ENCODE peak calls at places on chromosomes 3 and 15, in ten cellular contexts. Q is astrocyte; N is foreskin fibroblast; R is GM23338; X is CD4-positive, alpha-beta memory T cell; C is IMR-90; D is uterus; U is cardiac muscle cell; T is fibroblast of mammary gland; O is PC-3. S is an unnamed sample.

GRCh38 chr3:152717252-152717651 is 117.7 kb upstream of the P2RY1 start:
- DNase-seq in Q (no peak), N (no peak), R (no peak), X (no peak), C (no peak), D (no peak), U (no peak), T (no peak), O (no peak), S (peak; percentile 10)

GRCh38 chr3:4850211-4850927 is 128.9 kb upstream of the BHLHE40 start:
- DNase-seq in Q (peak; percentile 80), N (no peak), R (no peak), X (no peak), C (no peak), D (no peak), U (no peak), T (no peak), O (no peak), S (no peak)

GRCh38 chr3:128203171-128203570 is 49.9 kb downstream of the EEFSEC start:
- DNase-seq in Q (no peak), N (no peak), R (no peak), X (no peak), C (no peak), D (no peak), U (no peak), T (no peak), O (no peak), S (no peak)

GRCh38 chr3:102841866-102842265 is 407.1 kb downstream of the ZPLD1 start:
- DNase-seq in Q (no peak), N (no peak), R (no peak), X (no peak), C (no peak), D (no peak), U (no peak), T (no peak), O (no peak), S (no peak)

GRCh38 chr3:38317186-38317759 is 29.3 kb upstream of the XYLB start:
- DNase-seq in Q (no peak), N (peak; percentile 25), R (no peak), X (no peak), C (no peak), D (no peak), U (no peak), T (peak; percentile 30), O (peak; percentile 14), S (peak; percentile 15)

GRCh38 chr3:158247288-158247687 is 137.4 kb downstream of the RSRC1 start:
- DNase-seq in Q (no peak), N (no peak), R (no peak), X (no peak), C (no peak), D (no peak), U (no peak), T (no peak), O (no peak), S (no peak)

GRCh38 chr3:144073698-144074097 is 102.1 kb downstream of the DIPK2A start:
- DNase-seq in Q (no peak), N (no peak), R (no peak), X (no peak), C (no peak), D (no peak), U (no peak), T (no peak), O (no peak), S (no peak)

GRCh38 chr3:198046120-198046857 is 86.3 kb downstream of the LMLN start:
- DNase-seq in Q (no peak), N (no peak), R (peak; percentile 31), X (no peak), C (no peak), D (no peak), U (no peak), T (no peak), O (no peak), S (no peak)

GRCh38 chr3:49799105-49799504 is 568 bp downstream of the CDHR4 start:
- DNase-seq in Q (no peak), N (no peak), R (no peak), X (no peak), C (no peak), D (no peak), U (no peak), T (no peak), O (no peak), S (no peak)

GRCh38 chr15:100812802-100813201 is 66.8 kb upstream of the ALDH1A3 start:
- DNase-seq in Q (no peak), N (no peak), R (no peak), X (no peak), C (no peak), D (no peak), U (no peak), T (no peak), O (no peak), S (no peak)

GRCh38 chr3:377158-377561 is 180.6 kb downstream of the CHL1 start:
- DNase-seq in Q (peak; percentile 41), N (no peak), R (peak; percentile 63), X (no peak), C (peak; percentile 63), D (no peak), U (peak; percentile 19), T (peak; percentile 62), O (peak; percentile 84), S (peak; percentile 26)

GRCh38 chr3:86702381-86702958 is 288.5 kb downstream of the VGLL3 start:
- DNase-seq in Q (no peak), N (peak; percentile 0), R (peak; percentile 23), X (no peak), C (peak; percentile 1), D (no peak), U (peak; percentile 2), T (peak; percentile 4), O (peak; percentile 33), S (peak; percentile 2)

GRCh38 chr3:125054436-125055164 is 1.2 kb downstream of the HEG1 start:
- DNase-seq in Q (peak; percentile 35), N (peak; percentile 50), R (peak; percentile 52), X (peak; percentile 51), C (peak; percentile 68), D (no peak), U (peak; percentile 38), T (peak; percentile 76), O (peak; percentile 38), S (peak; percentile 67)

GRCh38 chr3:184005981-184006507 is 11.6 kb downstream of the ABCC5 start:
- DNase-seq in Q (peak; percentile 56), N (no peak), R (peak; percentile 53), X (peak; percentile 12), C (peak; percentile 37), D (no peak), U (peak; percentile 52), T (peak; percentile 34), O (peak; percentile 98), S (peak; percentile 39)

GRCh38 chr15:66066439-66066838 is 187.1 kb downstream of the MEGF11 start:
- DNase-seq in Q (no peak), N (no peak), R (no peak), X (no peak), C (no peak), D (no peak), U (no peak), T (no peak), O (no peak), S (no peak)

GRCh38 chr3:45023675-45024074 is 2.4 kb upstream of the CLEC3B start:
- DNase-seq in Q (no peak), N (no peak), R (no peak), X (no peak), C (no peak), D (no peak), U (no peak), T (no peak), O (no peak), S (no peak)
- H3K4me3 ChIP-seq in Q (no peak overlapping the region), N (no peak overlapping the region), R (no peak overlapping the region), X (no peak overlapping the region), C (no peak overlapping the region), D (no peak overlapping the region), U (no peak overlapping the region), T (no peak overlapping the region), O (no peak overlapping the region), S (no peak overlapping the region)

GRCh38 chr3:47838503-47838902 is 35.6 kb downstream of the DHX30 start:
- DNase-seq in Q (no peak), N (no peak), R (no peak), X (no peak), C (no peak), D (no peak), U (no peak), T (no peak), O (no peak), S (no peak)

GRCh38 chr3:47846880-47847248 is 43.9 kb downstream of the DHX30 start:
- DNase-seq in Q (no peak), N (no peak), R (no peak), X (no peak), C (no peak), D (no peak), U (no peak), T (no peak), O (no peak), S (no peak)

GRCh38 chr3:47846186-47846879 is 43.4 kb downstream of the DHX30 start:
- DNase-seq in Q (no peak), N (no peak), R (no peak), X (no peak), C (no peak), D (no peak), U (no peak), T (no peak), O (no peak), S (no peak)

GRCh38 chr3:47836986-47837385 is 34.0 kb downstream of the DHX30 start:
- DNase-seq in Q (no peak), N (no peak), R (no peak), X (no peak), C (no peak), D (no peak), U (no peak), T (no peak), O (no peak), S (no peak)

DNA sequence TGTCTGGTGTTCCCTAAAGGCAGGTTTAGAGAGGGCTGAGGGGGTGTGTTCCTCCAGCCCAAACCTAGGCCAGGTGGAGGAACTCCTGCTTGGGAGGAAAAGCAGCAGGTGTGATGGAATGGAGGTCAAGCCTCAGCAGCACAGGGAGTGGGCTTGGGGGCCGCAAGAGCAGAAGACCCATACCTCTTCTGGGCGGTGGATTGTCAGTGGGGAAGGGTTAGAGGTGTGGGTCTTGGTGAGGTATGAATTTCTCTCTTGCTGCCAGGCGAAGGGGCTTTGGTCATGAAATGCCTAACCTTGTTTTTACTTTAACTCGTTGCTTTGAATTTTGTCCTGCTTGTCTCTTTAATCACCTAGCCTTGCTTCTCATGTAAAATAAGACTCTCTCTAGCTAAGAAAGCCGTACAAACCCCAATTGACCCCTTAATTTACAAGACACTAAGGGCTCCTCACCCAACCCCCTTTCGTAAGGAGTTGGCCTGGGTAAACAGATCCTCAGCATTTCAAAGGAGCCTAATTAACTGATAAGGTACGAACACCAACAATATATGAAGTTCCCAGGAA is 38.9 kb downstream of the DHX30 start:
- DNase-seq in Q (no peak), N (no peak), R (peak; percentile 79), X (no peak), C (no peak), D (no peak), U (no peak), T (no peak), O (no peak), S (no peak)
- H3K4me3 ChIP-seq in Q (no peak overlapping the region), N (no peak overlapping the region), R (peak overlapping the region; percentile 19), X (no peak overlapping the region), C (no peak overlapping the region), D (no peak overlapping the region), U (no peak overlapping the region), T (no peak overlapping the region), O (no peak overlapping the region), S (no peak overlapping the region)

GRCh38 chr3:25665646-25666136 is 984 bp upstream of the TOP2B start:
- DNase-seq in Q (no peak), N (no peak), R (no peak), X (peak; percentile 18), C (no peak), D (no peak), U (no peak), T (no peak), O (no peak), S (no peak)
- H3K4me3 ChIP-seq in Q (peak overlapping the region; percentile 85), N (peak overlapping the region; percentile 93), R (peak overlapping the region; percentile 68), X (peak overlapping the region; percentile 20), C (peak overlapping the region; percentile 80), D (peak overlapping the region; percentile 93), U (peak overlapping the region; percentile 70), T (no peak overlapping the region), O (peak overlapping the region; percentile 86), S (no peak overlapping the region)

GRCh38 chr3:27720899-27721716 is 1.0 kb downstream of the EOMES start:
- DNase-seq in Q (no peak), N (no peak), R (peak; percentile 70), X (no peak), C (no peak), D (no peak), U (peak; percentile 28), T (no peak), O (peak; percentile 40), S (no peak)
- H3K4me3 ChIP-seq in Q (peak overlapping the region; percentile 24), N (no peak overlapping the region), R (peak overlapping the region; percentile 62), X (no peak overlapping the region), C (peak overlapping the region; percentile 16), D (peak overlapping the region; percentile 22), U (peak overlapping the region; percentile 46), T (peak overlapping the region; percentile 29), O (peak overlapping the region; percentile 83), S (peak overlapping the region; percentile 56)